ENCODE peak calls at places on chromosomes 5 and 9, in four cellular contexts. V, A, Q and P are unnamed samples.

GRCh38 chr9:107810493-107810931 is 320.9 kb upstream of the KLF4 start:
- DNase-seq in V (no peak), A (no peak), Q (no peak), P (no peak)

GRCh38 chr9:68769852-68770251 is 64.8 kb downstream of the PIP5K1B start:
- DNase-seq in V (no peak), A (no peak), Q (no peak), P (no peak)

GRCh38 chr9:99828417-99829176 is 6.9 kb downstream of the NR4A3 start:
- DNase-seq in V (no peak), A (no peak), Q (no peak), P (no peak)

GRCh38 chr9:95175523-95175922 is 142.0 kb downstream of the FANCC start:
- DNase-seq in V (no peak), A (no peak), Q (no peak), P (no peak)

GRCh38 chr9:112009656-112010055 is 113.0 kb downstream of the UGCG start:
- DNase-seq in V (no peak), A (no peak), Q (no peak), P (no peak)

GRCh38 chr5:55276771-55277170 is 30.7 kb downstream of the DHX29 start:
- DNase-seq in V (peak), A (no peak), Q (no peak), P (no peak)

GRCh38 chr5:56950626-56951130 is 1.2 kb downstream of the MIER3 start:
- DNase-seq in V (peak), A (peak), Q (peak), P (peak)

GRCh38 chr5:147965712-147966111 is 59.4 kb upstream of the C5orf46 start:
- DNase-seq in V (no peak), A (peak), Q (no peak), P (no peak)

GRCh38 chr9:95077053-95077765 is 240.3 kb downstream of the FANCC start:
- DNase-seq in V (no peak), A (no peak), Q (no peak), P (no peak)

GRCh38 chr5:16464664-16465543 is 696 bp downstream of the ZNF622 start:
- DNase-seq in V (no peak), A (no peak), Q (peak), P (peak)

GRCh38 chr5:153573326-153574033 is 83.0 kb downstream of the GRIA1 start:
- DNase-seq in V (no peak), A (no peak), Q (no peak), P (peak)

GRCh38 chr9:68507796-68508145 is 32.9 kb downstream of the TMEM252 start:
- DNase-seq in V (no peak), A (no peak), Q (no peak), P (no peak)

GRCh38 chr5:143245929-143246561 is 157.4 kb downstream of the NR3C1 start:
- DNase-seq in V (peak), A (no peak), Q (no peak), P (peak)